ENCODE peak calls at places on chromosomes 13 and 19, in ten cellular contexts. One of them, this sample, is unnamed.

GRCh38 chr13:62626771-62627170 is 1211.1 kb upstream of the PCDH20 start:
- DNase-seq in AG04450: no peak
- DNase-seq in coronary artery: no peak
- DNase-seq in adrenal gland: no peak
- DNase-seq in upper lobe of right lung: no peak
- DNase-seq in heart right ventricle: no peak
- DNase-seq in ascending aorta: no peak
- DNase-seq in brain microvascular endothelial cell: no peak
- DNase-seq in neural progenitor cell: peak; percentile 30
- DNase-seq in thyroid gland: no peak
- DNase-seq in this sample: no peak

GRCh38 chr13:77536358-77536757 is 852 bp downstream of the SCEL start:
- DNase-seq in AG04450: no peak
- DNase-seq in coronary artery: no peak
- DNase-seq in adrenal gland: no peak
- DNase-seq in upper lobe of right lung: no peak
- DNase-seq in heart right ventricle: no peak
- DNase-seq in ascending aorta: no peak
- DNase-seq in brain microvascular endothelial cell: no peak
- DNase-seq in neural progenitor cell: no peak
- DNase-seq in thyroid gland: no peak
- DNase-seq in this sample: no peak

GRCh38 chr13:37417042-37417441 is 181.5 kb downstream of the POSTN start:
- DNase-seq in AG04450: no peak
- DNase-seq in coronary artery: no peak
- DNase-seq in adrenal gland: no peak
- DNase-seq in upper lobe of right lung: no peak
- DNase-seq in heart right ventricle: no peak
- DNase-seq in ascending aorta: no peak
- DNase-seq in brain microvascular endothelial cell: no peak
- DNase-seq in neural progenitor cell: no peak
- DNase-seq in thyroid gland: no peak
- DNase-seq in this sample: no peak

GRCh38 chr13:94660695-94661324 is 51.5 kb downstream of the SOX21 start:
- DNase-seq in AG04450: no peak
- DNase-seq in coronary artery: no peak
- DNase-seq in adrenal gland: no peak
- DNase-seq in upper lobe of right lung: no peak
- DNase-seq in heart right ventricle: no peak
- DNase-seq in ascending aorta: no peak
- DNase-seq in brain microvascular endothelial cell: peak; percentile 27
- DNase-seq in neural progenitor cell: peak; percentile 47
- DNase-seq in thyroid gland: no peak
- DNase-seq in this sample: no peak

GRCh38 chr19:35355851-35356460 is 2.3 kb upstream of the FFAR3 start:
- DNase-seq in AG04450: no peak
- DNase-seq in coronary artery: no peak
- DNase-seq in adrenal gland: no peak
- DNase-seq in upper lobe of right lung: peak; percentile 48
- DNase-seq in heart right ventricle: no peak
- DNase-seq in ascending aorta: no peak
- DNase-seq in brain microvascular endothelial cell: no peak
- DNase-seq in neural progenitor cell: no peak
- DNase-seq in thyroid gland: peak; percentile 60
- DNase-seq in this sample: no peak

GRCh38 chr13:109691689-109692088 is 94.7 kb downstream of the IRS2 start:
- DNase-seq in AG04450: no peak
- DNase-seq in coronary artery: no peak
- DNase-seq in adrenal gland: no peak
- DNase-seq in upper lobe of right lung: no peak
- DNase-seq in heart right ventricle: no peak
- DNase-seq in ascending aorta: no peak
- DNase-seq in brain microvascular endothelial cell: no peak
- DNase-seq in neural progenitor cell: no peak
- DNase-seq in thyroid gland: no peak
- DNase-seq in this sample: no peak

GRCh38 chr19:7931221-7932061 is 5.5 kb upstream of the CTXN1 start:
- DNase-seq in AG04450: no peak
- DNase-seq in coronary artery: no peak
- DNase-seq in adrenal gland: no peak
- DNase-seq in upper lobe of right lung: no peak
- DNase-seq in heart right ventricle: no peak
- DNase-seq in ascending aorta: no peak
- DNase-seq in brain microvascular endothelial cell: no peak
- DNase-seq in neural progenitor cell: no peak
- DNase-seq in thyroid gland: peak; percentile 48
- DNase-seq in this sample: no peak

GRCh38 chr13:42876810-42877550 is 95.6 kb downstream of the FAM216B start:
- DNase-seq in AG04450: no peak
- DNase-seq in coronary artery: no peak
- DNase-seq in adrenal gland: no peak
- DNase-seq in upper lobe of right lung: no peak
- DNase-seq in heart right ventricle: no peak
- DNase-seq in ascending aorta: no peak
- DNase-seq in brain microvascular endothelial cell: peak; percentile 68
- DNase-seq in neural progenitor cell: no peak
- DNase-seq in thyroid gland: no peak
- DNase-seq in this sample: no peak

GRCh38 chr13:111202745-111203144 is 87.6 kb downstream of the ARHGEF7 start:
- DNase-seq in AG04450: no peak
- DNase-seq in coronary artery: no peak
- DNase-seq in adrenal gland: no peak
- DNase-seq in upper lobe of right lung: no peak
- DNase-seq in heart right ventricle: peak; percentile 81
- DNase-seq in ascending aorta: peak; percentile 69
- DNase-seq in brain microvascular endothelial cell: peak; percentile 96
- DNase-seq in neural progenitor cell: no peak
- DNase-seq in thyroid gland: no peak
- DNase-seq in this sample: peak; percentile 88

GRCh38 chr19:17778621-17779280 is 16.2 kb upstream of the B3GNT3 start:
- DNase-seq in AG04450: no peak
- DNase-seq in coronary artery: no peak
- DNase-seq in adrenal gland: no peak
- DNase-seq in upper lobe of right lung: peak; percentile 69
- DNase-seq in heart right ventricle: no peak
- DNase-seq in ascending aorta: no peak
- DNase-seq in brain microvascular endothelial cell: no peak
- DNase-seq in neural progenitor cell: peak; percentile 59
- DNase-seq in thyroid gland: no peak
- DNase-seq in this sample: no peak

GRCh38 chr13:110319774-110320509 is 12.9 kb downstream of the COL4A2 start:
- DNase-seq in AG04450: no peak
- DNase-seq in coronary artery: peak; percentile 81
- DNase-seq in adrenal gland: no peak
- DNase-seq in upper lobe of right lung: no peak
- DNase-seq in heart right ventricle: no peak
- DNase-seq in ascending aorta: peak; percentile 82
- DNase-seq in brain microvascular endothelial cell: peak; percentile 67
- DNase-seq in neural progenitor cell: no peak
- DNase-seq in thyroid gland: peak; percentile 81
- DNase-seq in this sample: no peak

GRCh38 chr13:75635621-75636338 is at the start of gene LMO7:
- DNase-seq in AG04450: no peak
- DNase-seq in coronary artery: peak; percentile 81
- DNase-seq in adrenal gland: peak; percentile 63
- DNase-seq in upper lobe of right lung: peak; percentile 84
- DNase-seq in heart right ventricle: peak; percentile 37
- DNase-seq in ascending aorta: peak; percentile 81
- DNase-seq in brain microvascular endothelial cell: no peak
- DNase-seq in neural progenitor cell: peak; percentile 78
- DNase-seq in thyroid gland: peak; percentile 85
- DNase-seq in this sample: no peak

GRCh38 chr13:37187611-37188010 is 82.1 kb upstream of the CSNK1A1L start:
- DNase-seq in AG04450: no peak
- DNase-seq in coronary artery: no peak
- DNase-seq in adrenal gland: no peak
- DNase-seq in upper lobe of right lung: no peak
- DNase-seq in heart right ventricle: no peak
- DNase-seq in ascending aorta: no peak
- DNase-seq in brain microvascular endothelial cell: no peak
- DNase-seq in neural progenitor cell: no peak
- DNase-seq in thyroid gland: no peak
- DNase-seq in this sample: no peak

GRCh38 chr13:93227280-93227905 is 786 bp downstream of the GPC6 start:
- DNase-seq in AG04450: no peak
- DNase-seq in coronary artery: no peak
- DNase-seq in adrenal gland: no peak
- DNase-seq in upper lobe of right lung: no peak
- DNase-seq in heart right ventricle: no peak
- DNase-seq in ascending aorta: no peak
- DNase-seq in brain microvascular endothelial cell: peak; percentile 33
- DNase-seq in neural progenitor cell: peak; percentile 75
- DNase-seq in thyroid gland: no peak
- DNase-seq in this sample: no peak
- H3K4me3 ChIP-seq in AG04450: peak overlapping the region; percentile 80
- H3K4me3 ChIP-seq in coronary artery: peak overlapping the region; percentile 80
- H3K4me3 ChIP-seq in adrenal gland: no peak overlapping the region
- H3K4me3 ChIP-seq in upper lobe of right lung: peak overlapping the region; percentile 60
- H3K4me3 ChIP-seq in heart right ventricle: peak overlapping the region; percentile 64
- H3K4me3 ChIP-seq in ascending aorta: peak overlapping the region; percentile 74
- H3K4me3 ChIP-seq in brain microvascular endothelial cell: peak overlapping the region; percentile 89
- H3K4me3 ChIP-seq in neural progenitor cell: peak overlapping the region; percentile 74
- H3K4me3 ChIP-seq in thyroid gland: peak overlapping the region; percentile 7
- H3K4me3 ChIP-seq in this sample: peak overlapping the region; percentile 76

GRCh38 chr19:5122671-5123409 is 153.9 kb downstream of the KDM4B start:
- DNase-seq in AG04450: no peak
- DNase-seq in coronary artery: no peak
- DNase-seq in adrenal gland: no peak
- DNase-seq in upper lobe of right lung: no peak
- DNase-seq in heart right ventricle: no peak
- DNase-seq in ascending aorta: no peak
- DNase-seq in brain microvascular endothelial cell: no peak
- DNase-seq in neural progenitor cell: no peak
- DNase-seq in thyroid gland: no peak
- DNase-seq in this sample: no peak
- TF ChIP-seq CTCF in AG04450: no peak
- TF ChIP-seq CTCF in coronary artery: no peak
- TF ChIP-seq CTCF in adrenal gland: no peak
- TF ChIP-seq CTCF in upper lobe of right lung: no peak
- TF ChIP-seq CTCF in heart right ventricle: no peak
- TF ChIP-seq CTCF in ascending aorta: no peak
- TF ChIP-seq CTCF in brain microvascular endothelial cell: peak; percentile 15
- TF ChIP-seq CTCF in neural progenitor cell: no peak
- TF ChIP-seq CTCF in thyroid gland: no peak
- TF ChIP-seq CTCF in this sample: no peak

GRCh38 chr19:13104848-13105646 is 2.4 kb upstream of the LYL1 start:
- DNase-seq in AG04450: no peak
- DNase-seq in coronary artery: no peak
- DNase-seq in adrenal gland: no peak
- DNase-seq in upper lobe of right lung: no peak
- DNase-seq in heart right ventricle: no peak
- DNase-seq in ascending aorta: peak; percentile 67
- DNase-seq in brain microvascular endothelial cell: no peak
- DNase-seq in neural progenitor cell: no peak
- DNase-seq in thyroid gland: no peak
- DNase-seq in this sample: no peak

GRCh38 chr19:13102666-13103584 is at the start of gene LYL1:
- DNase-seq in AG04450: no peak
- DNase-seq in coronary artery: peak; percentile 89
- DNase-seq in adrenal gland: peak; percentile 77
- DNase-seq in upper lobe of right lung: peak; percentile 90
- DNase-seq in heart right ventricle: peak; percentile 91
- DNase-seq in ascending aorta: peak; percentile 88
- DNase-seq in brain microvascular endothelial cell: no peak
- DNase-seq in neural progenitor cell: peak; percentile 83
- DNase-seq in thyroid gland: peak; percentile 37
- DNase-seq in this sample: no peak

GRCh38 chr19:13102416-13102665 is 317 bp downstream of the LYL1 start:
- DNase-seq in AG04450: no peak
- DNase-seq in coronary artery: no peak
- DNase-seq in adrenal gland: no peak
- DNase-seq in upper lobe of right lung: no peak
- DNase-seq in heart right ventricle: no peak
- DNase-seq in ascending aorta: no peak
- DNase-seq in brain microvascular endothelial cell: no peak
- DNase-seq in neural progenitor cell: no peak
- DNase-seq in thyroid gland: no peak
- DNase-seq in this sample: no peak

GRCh38 chr19:13103961-13104847 is 1.5 kb upstream of the LYL1 start:
- DNase-seq in AG04450: no peak
- DNase-seq in coronary artery: no peak
- DNase-seq in adrenal gland: no peak
- DNase-seq in upper lobe of right lung: peak; percentile 83
- DNase-seq in heart right ventricle: peak; percentile 85
- DNase-seq in ascending aorta: peak; percentile 82
- DNase-seq in brain microvascular endothelial cell: no peak
- DNase-seq in neural progenitor cell: peak; percentile 64
- DNase-seq in thyroid gland: peak; percentile 43
- DNase-seq in this sample: no peak

GRCh38 chr19:13103585-13103923 is 896 bp upstream of the LYL1 start:
- DNase-seq in AG04450: no peak
- DNase-seq in coronary artery: no peak
- DNase-seq in adrenal gland: no peak
- DNase-seq in upper lobe of right lung: no peak
- DNase-seq in heart right ventricle: no peak
- DNase-seq in ascending aorta: no peak
- DNase-seq in brain microvascular endothelial cell: no peak
- DNase-seq in neural progenitor cell: no peak
- DNase-seq in thyroid gland: no peak
- DNase-seq in this sample: no peak
- H3K4me3 ChIP-seq in AG04450: no peak overlapping the region
- H3K4me3 ChIP-seq in coronary artery: peak overlapping the region; percentile 69
- H3K4me3 ChIP-seq in adrenal gland: no peak overlapping the region
- H3K4me3 ChIP-seq in upper lobe of right lung: peak overlapping the region; percentile 55
- H3K4me3 ChIP-seq in heart right ventricle: no peak overlapping the region
- H3K4me3 ChIP-seq in ascending aorta: no peak overlapping the region
- H3K4me3 ChIP-seq in brain microvascular endothelial cell: no peak overlapping the region
- H3K4me3 ChIP-seq in neural progenitor cell: no peak overlapping the region
- H3K4me3 ChIP-seq in thyroid gland: no peak overlapping the region
- H3K4me3 ChIP-seq in this sample: no peak overlapping the region

DNA sequence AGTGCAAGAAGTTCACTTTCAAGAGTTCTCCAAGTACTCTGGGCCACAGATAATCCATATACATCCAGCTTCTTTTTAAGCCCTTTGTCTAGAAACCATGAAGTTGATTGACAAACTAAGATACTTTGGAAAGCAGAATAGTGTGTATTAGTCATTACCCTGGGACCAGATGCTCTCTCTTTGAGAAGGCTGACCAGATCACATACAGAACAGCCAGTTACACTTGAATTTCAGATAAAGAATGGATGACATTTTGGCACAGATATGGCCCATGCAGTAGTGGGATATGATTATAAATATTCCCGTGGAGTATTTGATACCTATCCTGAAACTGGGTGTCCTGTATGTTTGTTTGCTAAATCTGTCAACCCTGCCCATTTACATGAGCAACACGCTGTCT is 414.2 kb downstream of the KLF5 start:
- DNase-seq in AG04450: no peak
- DNase-seq in coronary artery: no peak
- DNase-seq in adrenal gland: no peak
- DNase-seq in upper lobe of right lung: no peak
- DNase-seq in heart right ventricle: no peak
- DNase-seq in ascending aorta: no peak
- DNase-seq in brain microvascular endothelial cell: no peak
- DNase-seq in neural progenitor cell: no peak
- DNase-seq in thyroid gland: no peak
- DNase-seq in this sample: no peak
- TF ChIP-seq CTCF in AG04450: no peak
- TF ChIP-seq CTCF in coronary artery: no peak
- TF ChIP-seq CTCF in adrenal gland: no peak
- TF ChIP-seq CTCF in upper lobe of right lung: no peak
- TF ChIP-seq CTCF in heart right ventricle: no peak
- TF ChIP-seq CTCF in ascending aorta: no peak
- TF ChIP-seq CTCF in brain microvascular endothelial cell: no peak
- TF ChIP-seq CTCF in neural progenitor cell: no peak
- TF ChIP-seq CTCF in thyroid gland: no peak
- TF ChIP-seq CTCF in this sample: no peak

This sample was measured in HFF-Myc.